ENCODE peak calls at places on chromosomes 11 and 22, in six cellular contexts. G is brain microvascular endothelial cell, C is AG04450, J is choroid plexus epithelial cell, R is left ventricle myocardium inferior, A is cardiac fibroblast. Z is an unnamed sample.
A peak's percentile ranks its signal among the peaks of the same experiment; 100 is the strongest.

GRCh38 chr11:114321621-114322257 is 25.5 kb downstream of the NNMT start:
- DNase-seq in G (peak; percentile 33), C (peak; percentile 61), J (peak; percentile 90), R (peak; percentile 25), A (peak; percentile 93), Z (peak; percentile 88)

GRCh38 chr11:37946155-37946766 is 1348.2 kb upstream of the RAG2 start:
- DNase-seq in G (peak; percentile 62), C (peak; percentile 7), J (peak; percentile 78), R (no peak), A (peak; percentile 72), Z (peak; percentile 50)

GRCh38 chr11:34599406-34599901 is 21.4 kb upstream of the EHF start:
- DNase-seq in G (peak; percentile 76), C (no peak), J (peak; percentile 46), R (no peak), A (peak; percentile 91), Z (peak; percentile 44)

GRCh38 chr11:122763108-122763507 is 75.2 kb upstream of the CRTAM start:
- DNase-seq in G (no peak), C (no peak), J (no peak), R (no peak), A (no peak), Z (no peak)

GRCh38 chr11:104534268-104534667 is 364.0 kb downstream of the CASP12 start:
- DNase-seq in G (peak; percentile 79), C (peak; percentile 24), J (peak; percentile 84), R (no peak), A (peak; percentile 66), Z (peak; percentile 68)

GRCh38 chr11:82229346-82229745 is 504.3 kb downstream of the FAM181B start:
- DNase-seq in G (peak; percentile 18), C (no peak), J (peak; percentile 65), R (no peak), A (peak; percentile 25), Z (peak; percentile 33)

GRCh38 chr11:10809373-10810199 is 860 bp upstream of the EIF4G2 start:
- DNase-seq in G (peak; percentile 79), C (peak; percentile 29), J (peak; percentile 75), R (no peak), A (peak; percentile 84), Z (peak; percentile 83)

GRCh38 chr22:36730176-36730858 is 26.8 kb upstream of the CACNG2 start:
- DNase-seq in G (no peak), C (no peak), J (no peak), R (no peak), A (no peak), Z (no peak)

GRCh38 chr11:19597876-19598275 is 114.8 kb upstream of the NAV2 start:
- DNase-seq in G (no peak), C (no peak), J (no peak), R (no peak), A (no peak), Z (no peak)

GRCh38 chr22:49853981-49854791 is 542 bp downstream of the ZBED4 start:
- DNase-seq in G (peak; percentile 8), C (no peak), J (peak; percentile 34), R (no peak), A (peak; percentile 36), Z (peak; percentile 26)

GRCh38 chr11:46122955-46123354 is 1.7 kb upstream of the PHF21A start:
- DNase-seq in G (peak; percentile 34), C (no peak), J (peak; percentile 47), R (no peak), A (peak; percentile 55), Z (peak; percentile 52)

GRCh38 chr11:66067640-66068039 is 2.4 kb upstream of the PACS1 start:
- DNase-seq in G (no peak), C (no peak), J (no peak), R (no peak), A (no peak), Z (no peak)

GRCh38 chr11:66068154-66068821 is 1.8 kb upstream of the PACS1 start:
- DNase-seq in G (peak; percentile 67), C (peak; percentile 36), J (peak; percentile 79), R (peak; percentile 69), A (peak; percentile 79), Z (peak; percentile 62)

GRCh38 chr11:66070604-66071325 is 693 bp downstream of the PACS1 start:
- DNase-seq in G (no peak), C (no peak), J (peak; percentile 39), R (peak; percentile 68), A (peak; percentile 60), Z (peak; percentile 51)

GRCh38 chr11:66069715-66070603 is at the start of gene PACS1:
- DNase-seq in G (peak; percentile 58), C (peak; percentile 56), J (peak; percentile 91), R (peak; percentile 86), A (peak; percentile 74), Z (peak; percentile 76)

DNA sequence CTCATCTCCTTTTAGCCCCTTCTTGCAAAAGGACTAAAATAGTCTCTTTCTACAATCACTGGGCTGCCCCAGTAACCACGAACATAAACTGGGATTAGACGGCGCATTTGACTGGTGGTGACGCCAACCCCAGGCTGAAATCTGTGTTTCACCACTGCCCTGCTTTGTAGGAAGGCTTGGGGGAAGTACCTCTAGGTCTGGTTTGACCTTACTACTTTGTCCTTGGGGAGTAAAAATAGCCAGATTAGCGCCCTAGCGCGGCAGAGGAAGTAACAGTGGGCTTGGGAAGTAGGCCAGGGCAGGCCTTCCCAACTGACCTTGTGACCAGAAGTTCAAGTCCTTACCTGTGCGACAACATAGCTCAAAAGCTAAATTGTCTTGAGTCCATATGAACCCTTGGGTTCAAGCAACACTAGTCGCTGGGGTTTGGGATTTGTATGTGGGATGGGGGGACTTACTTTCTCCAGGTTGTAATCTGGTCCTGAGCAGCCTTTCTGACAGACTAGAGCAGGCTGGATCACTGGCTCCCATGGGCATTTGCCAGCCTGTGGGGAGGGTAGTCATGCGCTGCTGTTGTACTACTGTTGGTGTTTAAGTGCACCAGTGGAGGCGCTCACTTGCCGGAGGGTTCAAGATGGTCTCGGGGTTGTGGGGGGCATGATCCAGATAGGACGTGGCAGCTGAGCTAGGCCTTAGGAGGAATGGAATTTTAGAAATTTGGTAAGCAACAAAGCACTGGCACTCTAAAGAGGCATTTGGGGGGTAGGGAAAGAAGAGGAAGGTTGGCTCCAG is 953 bp upstream of the PACS1 start:
- DNase-seq in G (peak; percentile 48), C (no peak), J (peak; percentile 61), R (peak; percentile 40), A (peak; percentile 74), Z (peak; percentile 44)
- TF ChIP-seq CTCF in G (peak; percentile 43), C (peak; percentile 9), J (peak; percentile 40), R (no peak), A (peak; percentile 20), Z (peak; percentile 21)

GRCh38 chr11:2314525-2315394 is 12.9 kb downstream of the TSPAN32 start:
- DNase-seq in G (peak; percentile 19), C (peak; percentile 33), J (peak; percentile 85), R (peak; percentile 91), A (peak; percentile 53), Z (peak; percentile 87)
- H3K4me3 ChIP-seq in G (no peak overlapping the region), C (no peak overlapping the region), J (no peak overlapping the region), R (peak overlapping the region; percentile 51), A (no peak overlapping the region), Z (no peak overlapping the region)

GRCh38 chr11:65008873-65009272 is 5.1 kb upstream of the ARL2 start:
- DNase-seq in G (no peak), C (no peak), J (no peak), R (no peak), A (no peak), Z (no peak)

GRCh38 chr11:65013692-65014145 is 241 bp upstream of the ARL2 start:
- DNase-seq in G (peak; percentile 79), C (peak; percentile 70), J (peak; percentile 90), R (peak; percentile 95), A (peak; percentile 88), Z (peak; percentile 90)

GRCh38 chr11:65014146-65014960 is at the start of gene ARL2:
- DNase-seq in G (no peak), C (no peak), J (no peak), R (no peak), A (no peak), Z (no peak)

GRCh38 chr11:65016705-65017104 is 2.7 kb downstream of the ARL2 start:
- DNase-seq in G (no peak), C (no peak), J (no peak), R (no peak), A (no peak), Z (no peak)

DNA sequence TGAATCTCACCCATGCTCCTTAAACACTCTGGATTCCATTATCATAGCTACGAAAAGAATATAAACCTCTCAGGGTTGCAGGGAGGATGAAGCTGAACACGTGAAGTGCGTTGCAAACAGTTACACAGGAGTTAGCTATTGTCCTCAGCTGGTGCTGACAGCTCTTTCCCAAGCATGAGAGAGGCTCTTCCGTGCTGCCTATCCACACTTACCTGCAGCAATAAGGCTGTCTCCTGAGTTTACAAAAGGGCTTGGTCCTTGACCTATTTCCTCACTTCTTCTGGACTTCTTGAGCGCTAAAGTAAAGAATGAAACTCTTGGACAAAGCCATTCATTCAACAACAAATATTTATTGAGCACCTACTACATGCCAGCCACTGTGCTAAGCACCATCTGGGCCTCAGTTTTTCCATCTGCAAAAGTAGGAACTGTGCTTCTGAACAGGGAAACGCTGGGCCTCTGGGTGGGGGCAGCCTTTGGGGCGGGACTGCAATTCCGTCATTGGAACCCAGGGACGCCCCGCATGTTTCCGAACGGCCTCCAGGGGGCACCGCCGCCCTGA is 749 bp upstream of the ARL2 start:
- DNase-seq in G (peak; percentile 83), C (peak; percentile 61), J (peak; percentile 90), R (no peak), A (peak; percentile 90), Z (peak; percentile 87)
- TF ChIP-seq CTCF in G (peak; percentile 87), C (peak; percentile 78), J (peak; percentile 85), R (peak; percentile 73), A (peak; percentile 78), Z (peak; percentile 88)

GRCh38 chr22:24181996-24182560 is 791 bp downstream of the SUSD2 start:
- DNase-seq in G (no peak), C (no peak), J (no peak), R (peak; percentile 13), A (no peak), Z (no peak)
- H3K4me3 ChIP-seq in G (no peak overlapping the region), C (no peak overlapping the region), J (no peak overlapping the region), R (peak overlapping the region; percentile 57), A (no peak overlapping the region), Z (no peak overlapping the region)

DNA sequence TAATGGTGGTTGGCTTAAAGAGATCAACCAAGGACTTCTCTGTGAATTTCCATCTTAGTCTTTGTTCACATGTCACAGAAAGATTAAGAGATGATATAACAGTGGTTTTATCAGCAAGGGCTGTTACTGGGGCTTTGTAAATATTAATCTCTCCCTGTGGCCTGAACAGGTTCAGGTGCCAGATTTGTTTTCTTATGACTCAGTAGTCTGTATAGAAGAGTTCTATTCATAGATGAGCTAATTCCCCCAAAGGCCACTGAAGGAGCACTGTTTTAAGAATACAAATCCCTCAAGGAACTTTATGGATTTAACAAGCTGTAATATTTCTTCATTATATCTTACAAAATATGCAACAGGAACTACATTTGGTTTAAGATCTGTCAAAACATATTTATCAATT is 50.4 kb downstream of the TCP11L1 start:
- DNase-seq in G (peak; percentile 7), C (peak; percentile 1), J (peak; percentile 10), R (no peak), A (peak; percentile 29), Z (peak; percentile 6)
- TF ChIP-seq CTCF in G (peak; percentile 42), C (no peak), J (no peak), R (no peak), A (peak; percentile 18), Z (no peak)

Z was measured in astrocyte of the spinal cord.